ENCODE peak calls at places on chromosome 3, in five cellular contexts. W is H9, J is neuronal stem cell, P is H1, M is IMR-90. F is an unnamed sample.

GRCh38 chr3:184783309-184783708 is 28.7 kb upstream of the VPS8 start:
- DNase-seq in W (no peak), J (no peak), P (no peak), M (peak; percentile 38), F (no peak)

GRCh38 chr3:179323197-179323901 is 518 bp downstream of the ZNF639 start:
- DNase-seq in W (peak; percentile 59), J (peak; percentile 51), P (peak; percentile 77), M (peak; percentile 70), F (peak; percentile 78)

GRCh38 chr3:32583708-32584107 is 13.1 kb upstream of the DYNC1LI1 start:
- DNase-seq in W (no peak), J (no peak), P (no peak), M (peak; percentile 66), F (peak; percentile 50)

GRCh38 chr3:134378384-134378783 is 4.1 kb upstream of the AMOTL2 start:
- DNase-seq in W (peak; percentile 87), J (no peak), P (peak; percentile 74), M (no peak), F (no peak)

GRCh38 chr3:132710311-132710710 is 11.9 kb downstream of the NPHP3 start:
- DNase-seq in W (no peak), J (no peak), P (no peak), M (no peak), F (no peak)

GRCh38 chr3:102466001-102466400 is 31.2 kb downstream of the ZPLD1 start:
- DNase-seq in W (no peak), J (no peak), P (no peak), M (no peak), F (no peak)

GRCh38 chr3:154421067-154421466 is 8.9 kb downstream of the GPR149 start:
- DNase-seq in W (peak; percentile 23), J (peak; percentile 33), P (peak; percentile 58), M (no peak), F (peak; percentile 22)

GRCh38 chr3:52405066-52405465 is 39.8 kb downstream of the SEMA3G start:
- DNase-seq in W (no peak), J (no peak), P (no peak), M (no peak), F (no peak)

GRCh38 chr3:112437146-112438022 is 61.9 kb downstream of the BTLA start:
- DNase-seq in W (peak; percentile 45), J (no peak), P (no peak), M (peak; percentile 58), F (peak; percentile 32)

GRCh38 chr3:106609666-106610301 is 741.0 kb upstream of the CBLB start:
- DNase-seq in W (peak; percentile 69), J (peak; percentile 80), P (peak; percentile 76), M (peak; percentile 93), F (peak; percentile 80)

GRCh38 chr3:32406481-32407408 is 15.1 kb downstream of the CMTM7 start:
- DNase-seq in W (no peak), J (no peak), P (no peak), M (no peak), F (no peak)

GRCh38 chr3:129604223-129604941 is 2.1 kb downstream of the PLXND1 start:
- DNase-seq in W (no peak), J (no peak), P (no peak), M (no peak), F (no peak)

GRCh38 chr3:165815682-165816081 is 21.5 kb downstream of the BCHE start:
- DNase-seq in W (no peak), J (no peak), P (no peak), M (no peak), F (no peak)

GRCh38 chr3:84965141-84965540 is 6.4 kb downstream of the CADM2 start:
- DNase-seq in W (peak; percentile 78), J (peak; percentile 74), P (peak; percentile 65), M (no peak), F (no peak)

GRCh38 chr3:113514265-113514769 is 639 bp downstream of the SPICE1 start:
- DNase-seq in W (no peak), J (no peak), P (no peak), M (peak; percentile 12), F (no peak)

DNA sequence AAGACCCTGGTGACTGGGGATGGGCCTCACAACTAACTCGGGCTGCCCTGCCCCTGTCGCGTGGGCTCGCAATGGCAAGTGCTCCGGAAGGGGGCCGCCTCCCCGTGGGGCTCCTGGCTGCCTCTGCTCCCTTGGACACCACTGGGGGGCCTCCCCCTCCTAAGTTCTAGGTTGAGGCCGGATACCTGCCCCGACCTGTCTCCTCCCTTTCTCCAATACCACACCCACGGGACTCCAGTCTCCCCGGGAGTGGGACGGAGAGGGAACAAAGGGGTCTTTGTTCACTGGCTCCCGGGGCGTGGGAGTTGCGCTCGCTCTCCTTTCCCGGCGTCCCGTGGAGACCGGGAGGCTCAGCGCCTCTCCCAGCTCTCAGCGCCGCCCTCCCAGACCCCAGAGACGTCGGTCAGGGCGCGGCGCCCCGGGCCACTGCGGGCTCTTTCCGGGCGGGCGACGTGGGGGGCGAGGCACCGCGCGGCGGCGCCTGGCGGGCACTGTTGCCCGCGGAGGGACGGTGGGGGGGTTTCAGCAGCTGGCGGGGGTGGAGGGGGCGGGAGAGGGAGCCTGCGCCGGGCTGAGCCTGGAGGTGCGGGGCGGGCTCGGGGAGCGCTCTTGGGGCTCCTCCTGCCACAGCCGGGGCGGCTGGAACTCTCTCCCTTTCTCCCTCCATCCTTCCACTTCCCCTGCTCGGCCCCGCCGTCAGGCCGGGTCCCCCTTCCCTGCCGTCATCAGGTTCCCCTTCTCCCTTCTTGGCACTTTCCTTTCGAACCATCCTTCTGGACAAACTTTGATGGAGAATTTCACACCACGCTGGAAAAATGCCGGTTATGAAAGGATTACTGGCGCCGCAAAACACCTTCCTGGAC is at the start of gene KCNH8:
- DNase-seq in W (peak; percentile 50), J (peak; percentile 39), P (peak; percentile 68), M (no peak), F (no peak)
- H2BK15ac ChIP-seq in W (no peak within 1 kb of the TSS), J (peak within 1 kb of the TSS; percentile 92), P (peak within 1 kb of the TSS; percentile 14), M (no peak within 1 kb of the TSS), F (no peak within 1 kb of the TSS)

DNA sequence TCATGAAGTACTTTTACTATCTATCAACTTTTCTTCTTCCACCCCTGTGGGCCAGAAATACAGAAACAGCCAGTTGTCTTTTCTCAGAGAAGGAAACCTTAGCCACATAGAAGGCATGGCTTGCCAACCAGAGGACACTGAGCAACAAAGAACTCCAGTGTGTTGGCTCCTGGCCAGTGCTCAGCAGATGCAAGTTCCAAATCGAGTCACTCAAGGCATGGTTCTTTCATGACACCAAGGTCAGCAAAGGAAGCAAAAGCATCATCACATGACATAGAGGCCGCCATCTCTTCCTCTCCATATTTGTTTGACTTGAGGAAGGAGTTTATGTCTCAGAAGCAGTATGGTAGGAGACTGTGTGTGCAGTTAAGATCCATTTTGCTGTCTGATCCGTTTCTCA is 92.2 kb downstream of the MYLK start:
- DNase-seq in W (no peak), J (no peak), P (no peak), M (peak; percentile 56), F (peak; percentile 59)
- H4K91ac ChIP-seq in W (no peak overlapping the region), J (no peak overlapping the region), P (no peak overlapping the region), M (peak overlapping the region; percentile 83), F (no peak overlapping the region)

GRCh38 chr3:182978387-182978786 is 2.0 kb downstream of the DCUN1D1 start:
- DNase-seq in W (no peak), J (no peak), P (no peak), M (no peak), F (no peak)
- H3K4ac ChIP-seq in W (no peak overlapping the region), J (no peak overlapping the region), P (no peak overlapping the region), M (no peak overlapping the region), F (no peak overlapping the region)

DNA sequence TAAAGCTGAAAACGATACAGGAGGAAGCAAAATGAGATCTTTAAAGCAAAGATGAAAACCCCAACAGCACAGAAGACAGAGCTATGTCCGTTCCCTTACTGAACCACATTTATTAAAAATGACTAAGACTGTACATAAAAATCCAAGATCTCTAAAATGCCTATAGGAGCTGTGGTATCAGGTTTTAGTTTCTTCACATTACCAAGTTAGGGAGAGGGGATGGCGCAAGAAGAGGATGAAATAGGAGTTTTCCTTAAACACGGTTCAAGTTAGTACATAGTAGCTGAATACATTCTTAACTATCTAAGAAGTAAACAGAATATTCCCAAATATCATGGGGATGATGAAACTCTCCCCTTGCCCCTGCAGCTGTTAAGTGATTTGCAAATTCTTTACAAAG is 6.3 kb downstream of the EOMES start:
- DNase-seq in W (no peak), J (no peak), P (no peak), M (no peak), F (no peak)
- H2BK15ac ChIP-seq in W (no peak overlapping the region), J (no peak overlapping the region), P (no peak overlapping the region), M (no peak overlapping the region), F (no peak overlapping the region)

DNA sequence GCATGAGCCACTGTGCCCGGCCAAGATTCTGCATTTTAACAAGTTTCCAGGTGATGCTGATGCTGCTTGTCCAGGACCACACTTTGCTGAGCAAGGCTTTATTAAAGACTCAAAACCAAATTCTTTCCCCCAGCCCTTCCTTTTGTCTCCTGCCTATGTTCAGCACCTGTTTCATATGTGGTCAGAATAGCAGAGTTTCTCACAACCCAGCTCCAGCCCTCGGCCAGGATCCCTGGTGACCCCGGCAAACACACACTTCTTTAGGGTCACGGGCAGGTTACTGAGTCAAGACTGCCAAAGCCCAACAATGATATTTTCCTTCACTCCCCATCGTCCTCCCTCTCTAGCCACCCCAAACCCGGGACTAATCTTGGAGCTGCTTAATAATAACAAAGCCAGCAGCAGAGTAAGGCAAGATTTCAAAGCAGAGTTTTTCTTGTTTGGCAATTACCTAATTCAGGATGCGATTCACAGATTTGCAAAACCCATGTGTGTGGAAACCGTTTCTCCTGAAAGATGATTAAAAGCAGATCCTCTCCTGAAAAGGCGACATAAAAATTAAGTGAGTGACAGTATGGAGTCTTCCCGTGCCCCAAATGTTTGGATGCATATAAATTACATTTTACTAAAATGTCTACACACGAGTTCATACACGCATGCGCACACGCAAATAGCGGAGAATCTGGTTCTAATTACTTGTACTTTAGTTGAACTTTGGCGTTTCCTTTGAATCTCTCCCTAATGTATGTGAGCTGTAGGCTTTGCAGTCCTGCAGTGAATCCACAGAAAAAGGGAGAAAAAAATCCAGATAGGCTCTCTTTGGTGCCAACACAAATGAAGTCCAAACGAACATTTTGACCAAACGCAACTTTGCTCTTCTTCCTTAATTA is 25.7 kb downstream of the RARB start:
- DNase-seq in W (no peak), J (no peak), P (no peak), M (peak; percentile 51), F (peak; percentile 29)
- H4K91ac ChIP-seq in W (no peak overlapping the region), J (no peak overlapping the region), P (no peak overlapping the region), M (no peak overlapping the region), F (no peak overlapping the region)

DNA sequence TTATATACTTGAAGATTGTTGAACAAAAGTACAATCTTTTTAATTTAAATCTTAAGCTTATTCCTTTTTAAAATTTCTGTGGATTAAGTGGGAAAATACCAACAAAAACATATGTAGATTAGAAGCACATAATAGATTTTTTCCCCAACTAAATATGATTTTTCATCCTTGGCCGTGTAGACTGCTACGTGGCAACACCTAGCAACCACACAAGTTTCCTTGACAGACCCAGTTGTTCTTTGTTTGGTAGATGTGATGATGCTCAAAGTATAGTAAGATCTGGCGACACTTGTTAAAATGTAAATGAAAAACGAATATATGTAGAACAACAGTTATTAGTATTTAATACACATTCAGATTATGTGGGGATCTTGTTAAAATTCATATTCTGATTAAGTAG is 271.0 kb upstream of the ROBO2 start:
- DNase-seq in W (no peak), J (no peak), P (no peak), M (no peak), F (no peak)
- H3K4ac ChIP-seq in W (no peak overlapping the region), J (no peak overlapping the region), P (no peak overlapping the region), M (no peak overlapping the region), F (no peak overlapping the region)